ENCODE peak calls at places on chromosomes 12 and 14, in five cellular contexts. Z is left ventricle myocardium inferior; A is activated CD8-positive, alpha-beta memory T cell treated with anti-CD3 and anti-CD28 coated beads for 24 hours; Q is H4; M is CD8-positive, alpha-beta memory T cell. G is an unnamed sample.

GRCh38 chr12:76422154-76422877 is 74.1 kb upstream of the BBS10 start:
- DNase-seq in Z (no peak), A (no peak), Q (peak), M (no peak), G (no peak)

GRCh38 chr12:77214136-77214535 is 148.8 kb upstream of the E2F7 start:
- DNase-seq in Z (no peak), A (no peak), Q (no peak), M (no peak), G (no peak)

GRCh38 chr14:68964300-68965093 is 14.6 kb downstream of the ACTN1 start:
- DNase-seq in Z (no peak), A (no peak), Q (no peak), M (no peak), G (no peak)

GRCh38 chr14:86243158-86243557 is 713.2 kb downstream of the FLRT2 start:
- DNase-seq in Z (no peak), A (no peak), Q (no peak), M (no peak), G (no peak)

GRCh38 chr12:480831-481230 is 21.1 kb downstream of the B4GALNT3 start:
- DNase-seq in Z (no peak), A (no peak), Q (peak), M (no peak), G (no peak)

GRCh38 chr12:116714175-116714574 is 23.7 kb downstream of the SPRING1 start:
- DNase-seq in Z (no peak), A (no peak), Q (no peak), M (no peak), G (no peak)

GRCh38 chr12:121538699-121539061 is 42.1 kb downstream of the KDM2B start:
- DNase-seq in Z (no peak), A (no peak), Q (no peak), M (no peak), G (no peak)

GRCh38 chr12:122874081-122874480 is 21.8 kb downstream of the VPS37B start:
- DNase-seq in Z (no peak), A (peak), Q (no peak), M (no peak), G (no peak)

GRCh38 chr14:51396222-51396815 is 156.3 kb downstream of the TMX1 start:
- DNase-seq in Z (no peak), A (no peak), Q (peak), M (no peak), G (no peak)

GRCh38 chr12:75483411-75483810 is 2.9 kb downstream of the GLIPR1 start:
- DNase-seq in Z (no peak), A (no peak), Q (no peak), M (no peak), G (no peak)

GRCh38 chr14:104753528-104754212 is 723 bp downstream of the SIVA1 start:
- DNase-seq in Z (no peak), A (peak), Q (no peak), M (no peak), G (peak)

GRCh38 chr14:44778562-44778961 is 183.2 kb downstream of the KLHL28 start:
- DNase-seq in Z (no peak), A (no peak), Q (peak), M (no peak), G (peak)

GRCh38 chr14:56490379-56490778 is 89.2 kb upstream of the TMEM260 start:
- DNase-seq in Z (no peak), A (no peak), Q (peak), M (no peak), G (peak)

GRCh38 chr12:110068654-110069053 is 20.3 kb upstream of the C12orf76 start:
- DNase-seq in Z (no peak), A (no peak), Q (no peak), M (no peak), G (no peak)

GRCh38 chr12:31011336-31011735 is 62.3 kb upstream of the DDX11 start:
- DNase-seq in Z (no peak), A (no peak), Q (no peak), M (no peak), G (no peak)

GRCh38 chr12:88998421-88998820 is 353.9 kb downstream of the DUSP6 start:
- DNase-seq in Z (no peak), A (no peak), Q (no peak), M (no peak), G (no peak)

GRCh38 chr14:68967459-68967940 is 11.6 kb downstream of the ACTN1 start:
- DNase-seq in Z (no peak), A (no peak), Q (no peak), M (no peak), G (no peak)

GRCh38 chr12:56687225-56688128 is 607 bp downstream of the PTGES3 start:
- DNase-seq in Z (peak), A (peak), Q (peak), M (peak), G (peak)

GRCh38 chr12:27919671-27920235 is 52.8 kb downstream of the PTHLH start:
- DNase-seq in Z (no peak), A (no peak), Q (no peak), M (no peak), G (no peak)

GRCh38 chr14:85421166-85421877 is 108.6 kb upstream of the FLRT2 start:
- DNase-seq in Z (no peak), A (no peak), Q (no peak), M (no peak), G (peak)

GRCh38 chr12:15130521-15130920 is 90.7 kb downstream of the RERG start:
- DNase-seq in Z (no peak), A (no peak), Q (no peak), M (no peak), G (no peak)

GRCh38 chr12:6333566-6333965 is 8.3 kb downstream of the TNFRSF1A start:
- DNase-seq in Z (no peak), A (peak), Q (no peak), M (no peak), G (no peak)

GRCh38 chr14:65041434-65041915 is 54.8 kb downstream of the FNTB start:
- DNase-seq in Z (no peak), A (peak), Q (no peak), M (no peak), G (no peak)

GRCh38 chr14:100078997-100079561 is 13.9 kb downstream of the EVL start:
- DNase-seq in Z (no peak), A (peak), Q (no peak), M (peak), G (peak)

GRCh38 chr12:127761880-127762279 is 505.1 kb upstream of the TMEM132C start:
- DNase-seq in Z (no peak), A (no peak), Q (no peak), M (no peak), G (no peak)

GRCh38 chr12:125314051-125314882 is 249.0 kb downstream of the AACS start:
- DNase-seq in Z (no peak), A (no peak), Q (no peak), M (no peak), G (no peak)

GRCh38 chr14:25436906-25437305 is 387.0 kb upstream of the STXBP6 start:
- DNase-seq in Z (no peak), A (no peak), Q (no peak), M (no peak), G (no peak)

GRCh38 chr12:108141600-108142145 is 12.6 kb downstream of the WSCD2 start:
- DNase-seq in Z (no peak), A (no peak), Q (no peak), M (no peak), G (no peak)

GRCh38 chr12:13794706-13795105 is 186.7 kb downstream of the GRIN2B start:
- DNase-seq in Z (no peak), A (no peak), Q (no peak), M (no peak), G (no peak)

GRCh38 chr12:65886996-65887395 is 62.7 kb downstream of the HMGA2 start:
- DNase-seq in Z (no peak), A (no peak), Q (no peak), M (no peak), G (no peak)

GRCh38 chr12:132367852-132368251 is 38.5 kb upstream of the GALNT9 start:
- DNase-seq in Z (no peak), A (no peak), Q (no peak), M (no peak), G (no peak)

GRCh38 chr12:108285016-108285415 is 54.1 kb downstream of the CMKLR1 start:
- DNase-seq in Z (no peak), A (no peak), Q (no peak), M (no peak), G (no peak)

GRCh38 chr14:81447018-81447770 is 47.1 kb upstream of the STON2 start:
- DNase-seq in Z (no peak), A (no peak), Q (no peak), M (no peak), G (no peak)

GRCh38 chr12:112979281-112979680 is 962 bp downstream of the OAS2 start:
- DNase-seq in Z (no peak), A (peak), Q (no peak), M (no peak), G (no peak)